ENCODE peak calls at places on chromosomes 2 and 18, in six cellular contexts. One of them, this sample, is unnamed.

GRCh38 chr18:50665519-50665918 is 105.6 kb downstream of the MAPK4 start:
- DNase-seq in right lobe of liver: no peak
- DNase-seq in cardiac muscle cell: peak; percentile 60
- DNase-seq in GM23248: no peak
- DNase-seq in ascending aorta: no peak
- DNase-seq in colonic mucosa: no peak
- DNase-seq in this sample: no peak

GRCh38 chr2:207161247-207161646 is 4.5 kb downstream of the KLF7 start:
- DNase-seq in cardiac muscle cell: no peak
- DNase-seq in colonic mucosa: no peak
- DNase-seq in ascending aorta: no peak
- DNase-seq in right lobe of liver: no peak
- DNase-seq in GM23248: peak; percentile 59
- DNase-seq in this sample: no peak

GRCh38 chr18:68494802-68495560 is 219.9 kb downstream of the TMX3 start:
- DNase-seq in colonic mucosa: no peak
- DNase-seq in cardiac muscle cell: no peak
- DNase-seq in right lobe of liver: no peak
- DNase-seq in GM23248: peak; percentile 86
- DNase-seq in ascending aorta: no peak
- DNase-seq in this sample: no peak

GRCh38 chr18:48290162-48290926 is 118.8 kb downstream of the ZBTB7C start:
- DNase-seq in right lobe of liver: no peak
- DNase-seq in cardiac muscle cell: no peak
- DNase-seq in colonic mucosa: peak; percentile 3
- DNase-seq in ascending aorta: no peak
- DNase-seq in GM23248: no peak
- DNase-seq in this sample: no peak

GRCh38 chr2:39508243-39508642 is 71.2 kb upstream of the MAP4K3 start:
- DNase-seq in right lobe of liver: no peak
- DNase-seq in GM23248: peak; percentile 53
- DNase-seq in colonic mucosa: no peak
- DNase-seq in ascending aorta: no peak
- DNase-seq in cardiac muscle cell: no peak
- DNase-seq in this sample: no peak

GRCh38 chr2:234788841-234789240 is 163.0 kb upstream of the SH3BP4 start:
- DNase-seq in right lobe of liver: no peak
- DNase-seq in ascending aorta: no peak
- DNase-seq in GM23248: no peak
- DNase-seq in colonic mucosa: no peak
- DNase-seq in cardiac muscle cell: no peak
- DNase-seq in this sample: no peak

GRCh38 chr2:90207454-90208058 is 1516.1 kb downstream of the RPIA start:
- DNase-seq in right lobe of liver: no peak
- DNase-seq in colonic mucosa: no peak
- DNase-seq in GM23248: peak; percentile 18
- DNase-seq in ascending aorta: no peak
- DNase-seq in cardiac muscle cell: peak; percentile 22
- DNase-seq in this sample: no peak

GRCh38 chr2:241209271-241209670 is 20.8 kb downstream of the ANO7 start:
- DNase-seq in cardiac muscle cell: no peak
- DNase-seq in right lobe of liver: no peak
- DNase-seq in GM23248: no peak
- DNase-seq in ascending aorta: no peak
- DNase-seq in colonic mucosa: no peak
- DNase-seq in this sample: no peak

GRCh38 chr18:59197636-59198035 is 22.3 kb upstream of the GRP start:
- DNase-seq in colonic mucosa: no peak
- DNase-seq in right lobe of liver: no peak
- DNase-seq in GM23248: no peak
- DNase-seq in ascending aorta: peak; percentile 18
- DNase-seq in cardiac muscle cell: no peak
- DNase-seq in this sample: no peak

GRCh38 chr2:65436169-65436824 is 3.9 kb upstream of the SPRED2 start:
- DNase-seq in cardiac muscle cell: peak; percentile 89
- DNase-seq in ascending aorta: peak; percentile 97
- DNase-seq in colonic mucosa: peak; percentile 90
- DNase-seq in right lobe of liver: peak; percentile 95
- DNase-seq in GM23248: peak; percentile 97
- DNase-seq in this sample: peak; percentile 55

GRCh38 chr2:72825271-72826155 is at the start of gene EXOC6B:
- DNase-seq in colonic mucosa: peak; percentile 96
- DNase-seq in GM23248: peak; percentile 92
- DNase-seq in cardiac muscle cell: peak; percentile 95
- DNase-seq in right lobe of liver: peak; percentile 95
- DNase-seq in ascending aorta: peak; percentile 94
- DNase-seq in this sample: peak; percentile 43

GRCh38 chr2:158600155-158600802 is 143.5 kb downstream of the PKP4 start:
- DNase-seq in GM23248: peak; percentile 96
- DNase-seq in colonic mucosa: peak; percentile 64
- DNase-seq in ascending aorta: peak; percentile 82
- DNase-seq in cardiac muscle cell: no peak
- DNase-seq in right lobe of liver: no peak
- DNase-seq in this sample: no peak

GRCh38 chr2:240466579-240467148 is 31.2 kb downstream of the GPC1 start:
- DNase-seq in colonic mucosa: no peak
- DNase-seq in GM23248: no peak
- DNase-seq in right lobe of liver: peak; percentile 41
- DNase-seq in cardiac muscle cell: no peak
- DNase-seq in ascending aorta: peak; percentile 55
- DNase-seq in this sample: no peak

GRCh38 chr2:217331577-217332139 is 471.8 kb upstream of the TNP1 start:
- DNase-seq in colonic mucosa: no peak
- DNase-seq in cardiac muscle cell: peak; percentile 77
- DNase-seq in ascending aorta: no peak
- DNase-seq in GM23248: peak; percentile 61
- DNase-seq in right lobe of liver: no peak
- DNase-seq in this sample: no peak

GRCh38 chr2:148244593-148245292 is 223.9 kb downstream of the MBD5 start:
- DNase-seq in ascending aorta: no peak
- DNase-seq in right lobe of liver: no peak
- DNase-seq in colonic mucosa: no peak
- DNase-seq in cardiac muscle cell: no peak
- DNase-seq in GM23248: peak; percentile 87
- DNase-seq in this sample: no peak

GRCh38 chr2:128494640-128495321 is 176.1 kb upstream of the HS6ST1 start:
- DNase-seq in cardiac muscle cell: peak; percentile 68
- DNase-seq in colonic mucosa: no peak
- DNase-seq in ascending aorta: peak; percentile 42
- DNase-seq in right lobe of liver: no peak
- DNase-seq in GM23248: no peak
- DNase-seq in this sample: no peak

GRCh38 chr18:77096936-77097886 is 35.4 kb downstream of the MBP start:
- DNase-seq in cardiac muscle cell: no peak
- DNase-seq in ascending aorta: no peak
- DNase-seq in right lobe of liver: no peak
- DNase-seq in colonic mucosa: no peak
- DNase-seq in GM23248: no peak
- DNase-seq in this sample: no peak

GRCh38 chr2:68466778-68467076 is 367 bp downstream of the FBXO48 start:
- DNase-seq in ascending aorta: no peak
- DNase-seq in GM23248: peak; percentile 54
- DNase-seq in cardiac muscle cell: no peak
- DNase-seq in right lobe of liver: no peak
- DNase-seq in colonic mucosa: no peak
- DNase-seq in this sample: no peak

GRCh38 chr2:183037281-183037659 is 987 bp downstream of the NCKAP1 start:
- DNase-seq in right lobe of liver: no peak
- DNase-seq in cardiac muscle cell: no peak
- DNase-seq in ascending aorta: no peak
- DNase-seq in colonic mucosa: no peak
- DNase-seq in GM23248: peak; percentile 74
- DNase-seq in this sample: no peak

GRCh38 chr2:67871696-67872320 is 191.0 kb downstream of the C1D start:
- DNase-seq in GM23248: peak; percentile 87
- DNase-seq in cardiac muscle cell: no peak
- DNase-seq in colonic mucosa: no peak
- DNase-seq in ascending aorta: peak; percentile 91
- DNase-seq in right lobe of liver: no peak
- DNase-seq in this sample: no peak

GRCh38 chr2:102044967-102045489 is 53.3 kb downstream of the IL1R2 start:
- DNase-seq in ascending aorta: no peak
- DNase-seq in colonic mucosa: no peak
- DNase-seq in GM23248: no peak
- DNase-seq in right lobe of liver: no peak
- DNase-seq in cardiac muscle cell: no peak
- DNase-seq in this sample: no peak
- H3K4me1 ChIP-seq in ascending aorta: peaks cover 11% of the 10 kb centered on the region
- H3K4me1 ChIP-seq in colonic mucosa: no peaks in the 10 kb centered on the region
- H3K4me1 ChIP-seq in GM23248: peaks cover 33% of the 10 kb centered on the region
- H3K4me1 ChIP-seq in right lobe of liver: peaks cover 21% of the 10 kb centered on the region
- H3K4me1 ChIP-seq in cardiac muscle cell: no peaks in the 10 kb centered on the region
- H3K4me1 ChIP-seq in this sample: peaks cover 44% of the 10 kb centered on the region

GRCh38 chr2:20972792-20973565 is 70.9 kb downstream of the APOB start:
- DNase-seq in right lobe of liver: no peak
- DNase-seq in cardiac muscle cell: no peak
- DNase-seq in colonic mucosa: no peak
- DNase-seq in GM23248: no peak
- DNase-seq in ascending aorta: no peak
- DNase-seq in this sample: no peak

GRCh38 chr2:20977497-20977896 is 66.4 kb downstream of the APOB start:
- DNase-seq in ascending aorta: peak; percentile 54
- DNase-seq in cardiac muscle cell: no peak
- DNase-seq in right lobe of liver: no peak
- DNase-seq in colonic mucosa: no peak
- DNase-seq in GM23248: no peak
- DNase-seq in this sample: no peak

GRCh38 chr2:20976527-20976926 is 67.3 kb downstream of the APOB start:
- DNase-seq in cardiac muscle cell: no peak
- DNase-seq in right lobe of liver: no peak
- DNase-seq in ascending aorta: no peak
- DNase-seq in GM23248: no peak
- DNase-seq in colonic mucosa: no peak
- DNase-seq in this sample: no peak

DNA sequence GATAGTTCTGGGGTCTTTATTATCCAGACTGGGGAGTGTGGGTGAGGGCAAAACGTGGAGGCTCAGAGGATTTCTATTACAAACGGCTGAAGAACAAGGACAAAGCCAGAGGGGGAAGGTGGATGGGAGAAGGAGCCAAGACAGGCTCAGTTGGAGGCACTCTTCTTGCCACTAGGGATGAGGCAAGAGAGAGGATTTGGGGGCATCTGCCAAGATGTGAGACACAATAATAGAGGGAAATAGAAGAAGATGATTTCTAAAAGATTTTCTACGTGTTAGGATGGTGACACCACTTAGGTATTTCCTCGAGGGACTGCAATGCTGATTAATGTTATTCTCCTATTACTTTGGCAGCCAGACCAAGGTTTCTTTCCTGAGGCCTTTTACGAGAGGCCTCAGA is 71.8 kb downstream of the APOB start:
- DNase-seq in cardiac muscle cell: no peak
- DNase-seq in ascending aorta: no peak
- DNase-seq in colonic mucosa: no peak
- DNase-seq in GM23248: peak; percentile 4
- DNase-seq in right lobe of liver: no peak
- DNase-seq in this sample: no peak
- H3K4me3 ChIP-seq in cardiac muscle cell: no peak overlapping the region
- H3K4me3 ChIP-seq in ascending aorta: no peak overlapping the region
- H3K4me3 ChIP-seq in colonic mucosa: no peak overlapping the region
- H3K4me3 ChIP-seq in GM23248: no peak overlapping the region
- H3K4me3 ChIP-seq in right lobe of liver: no peak overlapping the region
- H3K4me3 ChIP-seq in this sample: no peak overlapping the region

GRCh38 chr2:188326669-188327301 is 35.1 kb downstream of the GULP1 start:
- DNase-seq in ascending aorta: no peak
- DNase-seq in right lobe of liver: no peak
- DNase-seq in GM23248: no peak
- DNase-seq in colonic mucosa: no peak
- DNase-seq in cardiac muscle cell: peak; percentile 24
- DNase-seq in this sample: no peak
- H3K4me1 ChIP-seq in ascending aorta: peaks cover 20% of the 10 kb centered on the region
- H3K4me1 ChIP-seq in right lobe of liver: no peaks in the 10 kb centered on the region
- H3K4me1 ChIP-seq in GM23248: peaks cover 20% of the 10 kb centered on the region
- H3K4me1 ChIP-seq in colonic mucosa: no peaks in the 10 kb centered on the region
- H3K4me1 ChIP-seq in cardiac muscle cell: peaks cover 27% of the 10 kb centered on the region
- H3K4me1 ChIP-seq in this sample: no peaks in the 10 kb centered on the region

DNA sequence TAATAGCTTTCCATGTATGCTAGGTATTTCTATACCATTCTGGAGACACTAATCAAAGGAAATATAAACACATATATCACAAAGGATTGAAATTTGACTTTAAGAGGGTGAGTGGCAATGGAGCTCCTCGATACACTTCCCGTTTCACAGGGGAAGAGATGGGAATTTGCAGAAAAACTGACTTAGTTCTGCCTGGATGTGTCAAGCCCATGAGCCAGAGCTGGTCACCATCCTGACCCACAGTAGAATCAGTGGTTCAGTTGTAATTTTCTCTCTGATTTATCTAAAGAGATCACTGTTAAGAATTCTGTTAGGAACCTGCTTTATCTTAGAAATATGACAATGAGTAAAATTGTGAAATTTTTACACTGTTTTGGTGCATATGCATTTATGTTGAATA is 34.2 kb downstream of the PLCL1 start:
- DNase-seq in cardiac muscle cell: no peak
- DNase-seq in GM23248: peak; percentile 51
- DNase-seq in right lobe of liver: no peak
- DNase-seq in ascending aorta: no peak
- DNase-seq in colonic mucosa: no peak
- DNase-seq in this sample: no peak
- H3K4me3 ChIP-seq in cardiac muscle cell: no peak overlapping the region
- H3K4me3 ChIP-seq in GM23248: peak overlapping the region; percentile 70
- H3K4me3 ChIP-seq in right lobe of liver: no peak overlapping the region
- H3K4me3 ChIP-seq in ascending aorta: peak overlapping the region; percentile 21
- H3K4me3 ChIP-seq in colonic mucosa: no peak overlapping the region
- H3K4me3 ChIP-seq in this sample: peak overlapping the region; percentile 15

This sample was measured in esophagus squamous epithelium.